ENCODE peak calls at places on chromosome 13, in ten cellular contexts. One of them, this sample, is unnamed.

GRCh38 chr13:101202590-101202989 is 213.7 kb downstream of the NALCN start:
- DNase-seq in SW 1271: no peak
- DNase-seq in A549: peak; percentile 2
- DNase-seq in naive thymus-derived CD4-positive, alpha-beta T cell: no peak
- DNase-seq in stimulated activated CD4-positive, alpha-beta T cell treated with anti-CD3 and anti-CD28 coated beads, Interleukin-2, amount 100 ng/mL, for 48 hours: no peak
- DNase-seq in dermis blood vessel endothelial cell: no peak
- DNase-seq in activated T-cell treated with anti-CD3 and anti-CD28 coated beads for 4 hours: no peak
- DNase-seq in NCI-H146: no peak
- DNase-seq in caudate nucleus: no peak
- DNase-seq in dorsolateral prefrontal cortex: no peak
- DNase-seq in this sample: no peak

GRCh38 chr13:112329376-112329775 is 46.8 kb upstream of the SPACA7 start:
- DNase-seq in SW 1271: no peak
- DNase-seq in A549: no peak
- DNase-seq in naive thymus-derived CD4-positive, alpha-beta T cell: no peak
- DNase-seq in stimulated activated CD4-positive, alpha-beta T cell treated with anti-CD3 and anti-CD28 coated beads, Interleukin-2, amount 100 ng/mL, for 48 hours: no peak
- DNase-seq in dermis blood vessel endothelial cell: no peak
- DNase-seq in activated T-cell treated with anti-CD3 and anti-CD28 coated beads for 4 hours: no peak
- DNase-seq in NCI-H146: no peak
- DNase-seq in caudate nucleus: no peak
- DNase-seq in dorsolateral prefrontal cortex: no peak
- DNase-seq in this sample: no peak

GRCh38 chr13:109744512-109745051 is 41.8 kb downstream of the IRS2 start:
- DNase-seq in SW 1271: no peak
- DNase-seq in A549: no peak
- DNase-seq in naive thymus-derived CD4-positive, alpha-beta T cell: no peak
- DNase-seq in stimulated activated CD4-positive, alpha-beta T cell treated with anti-CD3 and anti-CD28 coated beads, Interleukin-2, amount 100 ng/mL, for 48 hours: no peak
- DNase-seq in dermis blood vessel endothelial cell: peak; percentile 5
- DNase-seq in activated T-cell treated with anti-CD3 and anti-CD28 coated beads for 4 hours: no peak
- DNase-seq in NCI-H146: no peak
- DNase-seq in caudate nucleus: no peak
- DNase-seq in dorsolateral prefrontal cortex: no peak
- DNase-seq in this sample: no peak

GRCh38 chr13:111955412-111955769 is 111.6 kb upstream of the SOX1 start:
- DNase-seq in SW 1271: no peak
- DNase-seq in A549: no peak
- DNase-seq in naive thymus-derived CD4-positive, alpha-beta T cell: no peak
- DNase-seq in stimulated activated CD4-positive, alpha-beta T cell treated with anti-CD3 and anti-CD28 coated beads, Interleukin-2, amount 100 ng/mL, for 48 hours: no peak
- DNase-seq in dermis blood vessel endothelial cell: no peak
- DNase-seq in activated T-cell treated with anti-CD3 and anti-CD28 coated beads for 4 hours: no peak
- DNase-seq in NCI-H146: peak; percentile 87
- DNase-seq in caudate nucleus: no peak
- DNase-seq in dorsolateral prefrontal cortex: no peak
- DNase-seq in this sample: no peak

GRCh38 chr13:66748712-66749111 is 481.4 kb downstream of the PCDH9 start:
- DNase-seq in SW 1271: no peak
- DNase-seq in A549: no peak
- DNase-seq in naive thymus-derived CD4-positive, alpha-beta T cell: no peak
- DNase-seq in stimulated activated CD4-positive, alpha-beta T cell treated with anti-CD3 and anti-CD28 coated beads, Interleukin-2, amount 100 ng/mL, for 48 hours: no peak
- DNase-seq in dermis blood vessel endothelial cell: no peak
- DNase-seq in activated T-cell treated with anti-CD3 and anti-CD28 coated beads for 4 hours: no peak
- DNase-seq in NCI-H146: no peak
- DNase-seq in caudate nucleus: no peak
- DNase-seq in dorsolateral prefrontal cortex: no peak
- DNase-seq in this sample: no peak

GRCh38 chr13:112885782-112886268 is 83.2 kb upstream of the MCF2L start:
- DNase-seq in SW 1271: no peak
- DNase-seq in A549: peak; percentile 61
- DNase-seq in naive thymus-derived CD4-positive, alpha-beta T cell: no peak
- DNase-seq in stimulated activated CD4-positive, alpha-beta T cell treated with anti-CD3 and anti-CD28 coated beads, Interleukin-2, amount 100 ng/mL, for 48 hours: no peak
- DNase-seq in dermis blood vessel endothelial cell: peak; percentile 87
- DNase-seq in activated T-cell treated with anti-CD3 and anti-CD28 coated beads for 4 hours: no peak
- DNase-seq in NCI-H146: peak; percentile 98
- DNase-seq in caudate nucleus: no peak
- DNase-seq in dorsolateral prefrontal cortex: no peak
- DNase-seq in this sample: no peak

GRCh38 chr13:20702945-20703784 is at the start of gene IL17D:
- DNase-seq in SW 1271: no peak
- DNase-seq in A549: no peak
- DNase-seq in naive thymus-derived CD4-positive, alpha-beta T cell: peak; percentile 34
- DNase-seq in stimulated activated CD4-positive, alpha-beta T cell treated with anti-CD3 and anti-CD28 coated beads, Interleukin-2, amount 100 ng/mL, for 48 hours: no peak
- DNase-seq in dermis blood vessel endothelial cell: peak; percentile 47
- DNase-seq in activated T-cell treated with anti-CD3 and anti-CD28 coated beads for 4 hours: peak; percentile 25
- DNase-seq in NCI-H146: peak; percentile 41
- DNase-seq in caudate nucleus: peak; percentile 53
- DNase-seq in dorsolateral prefrontal cortex: no peak
- DNase-seq in this sample: no peak

GRCh38 chr13:45500492-45501174 is 35.9 kb downstream of the COG3 start:
- DNase-seq in SW 1271: peak; percentile 45
- DNase-seq in A549: no peak
- DNase-seq in naive thymus-derived CD4-positive, alpha-beta T cell: no peak
- DNase-seq in stimulated activated CD4-positive, alpha-beta T cell treated with anti-CD3 and anti-CD28 coated beads, Interleukin-2, amount 100 ng/mL, for 48 hours: no peak
- DNase-seq in dermis blood vessel endothelial cell: peak; percentile 60
- DNase-seq in activated T-cell treated with anti-CD3 and anti-CD28 coated beads for 4 hours: no peak
- DNase-seq in NCI-H146: no peak
- DNase-seq in caudate nucleus: no peak
- DNase-seq in dorsolateral prefrontal cortex: no peak
- DNase-seq in this sample: no peak

GRCh38 chr13:74778946-74779345 is 644.7 kb upstream of the KLF12 start:
- DNase-seq in SW 1271: no peak
- DNase-seq in A549: no peak
- DNase-seq in naive thymus-derived CD4-positive, alpha-beta T cell: no peak
- DNase-seq in stimulated activated CD4-positive, alpha-beta T cell treated with anti-CD3 and anti-CD28 coated beads, Interleukin-2, amount 100 ng/mL, for 48 hours: no peak
- DNase-seq in dermis blood vessel endothelial cell: no peak
- DNase-seq in activated T-cell treated with anti-CD3 and anti-CD28 coated beads for 4 hours: no peak
- DNase-seq in NCI-H146: no peak
- DNase-seq in caudate nucleus: no peak
- DNase-seq in dorsolateral prefrontal cortex: no peak
- DNase-seq in this sample: no peak

GRCh38 chr13:75635621-75636338 is at the start of gene LMO7:
- DNase-seq in SW 1271: no peak
- DNase-seq in A549: peak; percentile 25
- DNase-seq in naive thymus-derived CD4-positive, alpha-beta T cell: peak; percentile 43
- DNase-seq in stimulated activated CD4-positive, alpha-beta T cell treated with anti-CD3 and anti-CD28 coated beads, Interleukin-2, amount 100 ng/mL, for 48 hours: peak; percentile 8
- DNase-seq in dermis blood vessel endothelial cell: peak; percentile 28
- DNase-seq in activated T-cell treated with anti-CD3 and anti-CD28 coated beads for 4 hours: peak; percentile 25
- DNase-seq in NCI-H146: peak; percentile 83
- DNase-seq in caudate nucleus: no peak
- DNase-seq in dorsolateral prefrontal cortex: peak; percentile 12
- DNase-seq in this sample: no peak

GRCh38 chr13:42847891-42848663 is 66.7 kb downstream of the FAM216B start:
- DNase-seq in SW 1271: no peak
- DNase-seq in A549: no peak
- DNase-seq in naive thymus-derived CD4-positive, alpha-beta T cell: no peak
- DNase-seq in stimulated activated CD4-positive, alpha-beta T cell treated with anti-CD3 and anti-CD28 coated beads, Interleukin-2, amount 100 ng/mL, for 48 hours: no peak
- DNase-seq in dermis blood vessel endothelial cell: no peak
- DNase-seq in activated T-cell treated with anti-CD3 and anti-CD28 coated beads for 4 hours: no peak
- DNase-seq in NCI-H146: no peak
- DNase-seq in caudate nucleus: no peak
- DNase-seq in dorsolateral prefrontal cortex: no peak
- DNase-seq in this sample: no peak

GRCh38 chr13:97749174-97749573 is 204.3 kb upstream of the IPO5 start:
- DNase-seq in SW 1271: no peak
- DNase-seq in A549: peak; percentile 50
- DNase-seq in naive thymus-derived CD4-positive, alpha-beta T cell: no peak
- DNase-seq in stimulated activated CD4-positive, alpha-beta T cell treated with anti-CD3 and anti-CD28 coated beads, Interleukin-2, amount 100 ng/mL, for 48 hours: no peak
- DNase-seq in dermis blood vessel endothelial cell: peak; percentile 42
- DNase-seq in activated T-cell treated with anti-CD3 and anti-CD28 coated beads for 4 hours: no peak
- DNase-seq in NCI-H146: no peak
- DNase-seq in caudate nucleus: no peak
- DNase-seq in dorsolateral prefrontal cortex: no peak
- DNase-seq in this sample: no peak

GRCh38 chr13:112671359-112671758 is 18.5 kb upstream of the ATP11A start:
- DNase-seq in SW 1271: no peak
- DNase-seq in A549: no peak
- DNase-seq in naive thymus-derived CD4-positive, alpha-beta T cell: no peak
- DNase-seq in stimulated activated CD4-positive, alpha-beta T cell treated with anti-CD3 and anti-CD28 coated beads, Interleukin-2, amount 100 ng/mL, for 48 hours: no peak
- DNase-seq in dermis blood vessel endothelial cell: no peak
- DNase-seq in activated T-cell treated with anti-CD3 and anti-CD28 coated beads for 4 hours: no peak
- DNase-seq in NCI-H146: no peak
- DNase-seq in caudate nucleus: no peak
- DNase-seq in dorsolateral prefrontal cortex: no peak
- DNase-seq in this sample: no peak

GRCh38 chr13:111345682-111346081 is 25.2 kb downstream of the TEX29 start:
- DNase-seq in SW 1271: no peak
- DNase-seq in A549: no peak
- DNase-seq in naive thymus-derived CD4-positive, alpha-beta T cell: no peak
- DNase-seq in stimulated activated CD4-positive, alpha-beta T cell treated with anti-CD3 and anti-CD28 coated beads, Interleukin-2, amount 100 ng/mL, for 48 hours: no peak
- DNase-seq in dermis blood vessel endothelial cell: no peak
- DNase-seq in activated T-cell treated with anti-CD3 and anti-CD28 coated beads for 4 hours: no peak
- DNase-seq in NCI-H146: no peak
- DNase-seq in caudate nucleus: no peak
- DNase-seq in dorsolateral prefrontal cortex: no peak
- DNase-seq in this sample: no peak

GRCh38 chr13:110557610-110558305 is 3.8 kb downstream of the RAB20 start:
- DNase-seq in SW 1271: no peak
- DNase-seq in A549: no peak
- DNase-seq in naive thymus-derived CD4-positive, alpha-beta T cell: no peak
- DNase-seq in stimulated activated CD4-positive, alpha-beta T cell treated with anti-CD3 and anti-CD28 coated beads, Interleukin-2, amount 100 ng/mL, for 48 hours: no peak
- DNase-seq in dermis blood vessel endothelial cell: no peak
- DNase-seq in activated T-cell treated with anti-CD3 and anti-CD28 coated beads for 4 hours: no peak
- DNase-seq in NCI-H146: no peak
- DNase-seq in caudate nucleus: no peak
- DNase-seq in dorsolateral prefrontal cortex: no peak
- DNase-seq in this sample: no peak

GRCh38 chr13:31818236-31818635 is 78.9 kb downstream of the RXFP2 start:
- DNase-seq in SW 1271: no peak
- DNase-seq in A549: no peak
- DNase-seq in naive thymus-derived CD4-positive, alpha-beta T cell: no peak
- DNase-seq in stimulated activated CD4-positive, alpha-beta T cell treated with anti-CD3 and anti-CD28 coated beads, Interleukin-2, amount 100 ng/mL, for 48 hours: no peak
- DNase-seq in dermis blood vessel endothelial cell: no peak
- DNase-seq in activated T-cell treated with anti-CD3 and anti-CD28 coated beads for 4 hours: no peak
- DNase-seq in NCI-H146: no peak
- DNase-seq in caudate nucleus: no peak
- DNase-seq in dorsolateral prefrontal cortex: no peak
- DNase-seq in this sample: no peak

GRCh38 chr13:108283110-108283509 is 13.6 kb downstream of the TNFSF13B start:
- DNase-seq in SW 1271: no peak
- DNase-seq in A549: no peak
- DNase-seq in naive thymus-derived CD4-positive, alpha-beta T cell: no peak
- DNase-seq in stimulated activated CD4-positive, alpha-beta T cell treated with anti-CD3 and anti-CD28 coated beads, Interleukin-2, amount 100 ng/mL, for 48 hours: no peak
- DNase-seq in dermis blood vessel endothelial cell: no peak
- DNase-seq in activated T-cell treated with anti-CD3 and anti-CD28 coated beads for 4 hours: no peak
- DNase-seq in NCI-H146: no peak
- DNase-seq in caudate nucleus: no peak
- DNase-seq in dorsolateral prefrontal cortex: no peak
- DNase-seq in this sample: no peak

GRCh38 chr13:110014719-110015118 is 228.3 kb upstream of the IRS2 start:
- DNase-seq in SW 1271: no peak
- DNase-seq in A549: peak; percentile 70
- DNase-seq in naive thymus-derived CD4-positive, alpha-beta T cell: no peak
- DNase-seq in stimulated activated CD4-positive, alpha-beta T cell treated with anti-CD3 and anti-CD28 coated beads, Interleukin-2, amount 100 ng/mL, for 48 hours: no peak
- DNase-seq in dermis blood vessel endothelial cell: no peak
- DNase-seq in activated T-cell treated with anti-CD3 and anti-CD28 coated beads for 4 hours: no peak
- DNase-seq in NCI-H146: peak; percentile 98
- DNase-seq in caudate nucleus: no peak
- DNase-seq in dorsolateral prefrontal cortex: no peak
- DNase-seq in this sample: no peak

GRCh38 chr13:19888799-19889198 is 25.4 kb upstream of the ZMYM5 start:
- DNase-seq in SW 1271: no peak
- DNase-seq in A549: no peak
- DNase-seq in naive thymus-derived CD4-positive, alpha-beta T cell: peak; percentile 33
- DNase-seq in stimulated activated CD4-positive, alpha-beta T cell treated with anti-CD3 and anti-CD28 coated beads, Interleukin-2, amount 100 ng/mL, for 48 hours: no peak
- DNase-seq in dermis blood vessel endothelial cell: peak; percentile 31
- DNase-seq in activated T-cell treated with anti-CD3 and anti-CD28 coated beads for 4 hours: no peak
- DNase-seq in NCI-H146: no peak
- DNase-seq in caudate nucleus: no peak
- DNase-seq in dorsolateral prefrontal cortex: no peak
- DNase-seq in this sample: no peak

GRCh38 chr13:51542358-51542972 is 41.8 kb upstream of the WDFY2 start:
- DNase-seq in SW 1271: no peak
- DNase-seq in A549: peak; percentile 33
- DNase-seq in naive thymus-derived CD4-positive, alpha-beta T cell: no peak
- DNase-seq in stimulated activated CD4-positive, alpha-beta T cell treated with anti-CD3 and anti-CD28 coated beads, Interleukin-2, amount 100 ng/mL, for 48 hours: no peak
- DNase-seq in dermis blood vessel endothelial cell: no peak
- DNase-seq in activated T-cell treated with anti-CD3 and anti-CD28 coated beads for 4 hours: no peak
- DNase-seq in NCI-H146: no peak
- DNase-seq in caudate nucleus: no peak
- DNase-seq in dorsolateral prefrontal cortex: no peak
- DNase-seq in this sample: no peak

GRCh38 chr13:110524484-110525254 is 36.9 kb downstream of the RAB20 start:
- DNase-seq in SW 1271: no peak
- DNase-seq in A549: no peak
- DNase-seq in naive thymus-derived CD4-positive, alpha-beta T cell: no peak
- DNase-seq in stimulated activated CD4-positive, alpha-beta T cell treated with anti-CD3 and anti-CD28 coated beads, Interleukin-2, amount 100 ng/mL, for 48 hours: no peak
- DNase-seq in dermis blood vessel endothelial cell: no peak
- DNase-seq in activated T-cell treated with anti-CD3 and anti-CD28 coated beads for 4 hours: no peak
- DNase-seq in NCI-H146: peak; percentile 96
- DNase-seq in caudate nucleus: no peak
- DNase-seq in dorsolateral prefrontal cortex: no peak
- DNase-seq in this sample: no peak

GRCh38 chr13:27997904-27998522 is 9.5 kb upstream of the URAD start:
- DNase-seq in SW 1271: no peak
- DNase-seq in A549: peak; percentile 59
- DNase-seq in naive thymus-derived CD4-positive, alpha-beta T cell: peak; percentile 18
- DNase-seq in stimulated activated CD4-positive, alpha-beta T cell treated with anti-CD3 and anti-CD28 coated beads, Interleukin-2, amount 100 ng/mL, for 48 hours: no peak
- DNase-seq in dermis blood vessel endothelial cell: peak; percentile 40
- DNase-seq in activated T-cell treated with anti-CD3 and anti-CD28 coated beads for 4 hours: no peak
- DNase-seq in NCI-H146: peak; percentile 16
- DNase-seq in caudate nucleus: no peak
- DNase-seq in dorsolateral prefrontal cortex: no peak
- DNase-seq in this sample: no peak

GRCh38 chr13:42612021-42612765 is 38.2 kb downstream of the TNFSF11 start:
- DNase-seq in SW 1271: no peak
- DNase-seq in A549: no peak
- DNase-seq in naive thymus-derived CD4-positive, alpha-beta T cell: no peak
- DNase-seq in stimulated activated CD4-positive, alpha-beta T cell treated with anti-CD3 and anti-CD28 coated beads, Interleukin-2, amount 100 ng/mL, for 48 hours: no peak
- DNase-seq in dermis blood vessel endothelial cell: no peak
- DNase-seq in activated T-cell treated with anti-CD3 and anti-CD28 coated beads for 4 hours: no peak
- DNase-seq in NCI-H146: peak; percentile 33
- DNase-seq in caudate nucleus: no peak
- DNase-seq in dorsolateral prefrontal cortex: no peak
- DNase-seq in this sample: peak; percentile 2

GRCh38 chr13:97562962-97563361 is 129.0 kb downstream of the RAP2A start:
- DNase-seq in SW 1271: no peak
- DNase-seq in A549: no peak
- DNase-seq in naive thymus-derived CD4-positive, alpha-beta T cell: no peak
- DNase-seq in stimulated activated CD4-positive, alpha-beta T cell treated with anti-CD3 and anti-CD28 coated beads, Interleukin-2, amount 100 ng/mL, for 48 hours: no peak
- DNase-seq in dermis blood vessel endothelial cell: no peak
- DNase-seq in activated T-cell treated with anti-CD3 and anti-CD28 coated beads for 4 hours: no peak
- DNase-seq in NCI-H146: no peak
- DNase-seq in caudate nucleus: no peak
- DNase-seq in dorsolateral prefrontal cortex: no peak
- DNase-seq in this sample: no peak

GRCh38 chr13:22061371-22061805 is 390.5 kb downstream of the FGF9 start:
- DNase-seq in SW 1271: no peak
- DNase-seq in A549: no peak
- DNase-seq in naive thymus-derived CD4-positive, alpha-beta T cell: peak; percentile 74
- DNase-seq in stimulated activated CD4-positive, alpha-beta T cell treated with anti-CD3 and anti-CD28 coated beads, Interleukin-2, amount 100 ng/mL, for 48 hours: peak; percentile 35
- DNase-seq in dermis blood vessel endothelial cell: no peak
- DNase-seq in activated T-cell treated with anti-CD3 and anti-CD28 coated beads for 4 hours: peak; percentile 55
- DNase-seq in NCI-H146: no peak
- DNase-seq in caudate nucleus: no peak
- DNase-seq in dorsolateral prefrontal cortex: peak; percentile 39
- DNase-seq in this sample: no peak

GRCh38 chr13:106424805-106425204 is 110.7 kb downstream of the EFNB2 start:
- DNase-seq in SW 1271: no peak
- DNase-seq in A549: no peak
- DNase-seq in naive thymus-derived CD4-positive, alpha-beta T cell: no peak
- DNase-seq in stimulated activated CD4-positive, alpha-beta T cell treated with anti-CD3 and anti-CD28 coated beads, Interleukin-2, amount 100 ng/mL, for 48 hours: no peak
- DNase-seq in dermis blood vessel endothelial cell: no peak
- DNase-seq in activated T-cell treated with anti-CD3 and anti-CD28 coated beads for 4 hours: no peak
- DNase-seq in NCI-H146: no peak
- DNase-seq in caudate nucleus: no peak
- DNase-seq in dorsolateral prefrontal cortex: no peak
- DNase-seq in this sample: no peak

GRCh38 chr13:91058066-91058465 is 289.4 kb upstream of the MIR17HG start:
- DNase-seq in SW 1271: no peak
- DNase-seq in A549: peak; percentile 5
- DNase-seq in naive thymus-derived CD4-positive, alpha-beta T cell: no peak
- DNase-seq in stimulated activated CD4-positive, alpha-beta T cell treated with anti-CD3 and anti-CD28 coated beads, Interleukin-2, amount 100 ng/mL, for 48 hours: no peak
- DNase-seq in dermis blood vessel endothelial cell: no peak
- DNase-seq in activated T-cell treated with anti-CD3 and anti-CD28 coated beads for 4 hours: no peak
- DNase-seq in NCI-H146: no peak
- DNase-seq in caudate nucleus: no peak
- DNase-seq in dorsolateral prefrontal cortex: no peak
- DNase-seq in this sample: no peak

GRCh38 chr13:94344126-94344863 is 135.2 kb downstream of the DCT start:
- DNase-seq in SW 1271: no peak
- DNase-seq in A549: no peak
- DNase-seq in naive thymus-derived CD4-positive, alpha-beta T cell: no peak
- DNase-seq in stimulated activated CD4-positive, alpha-beta T cell treated with anti-CD3 and anti-CD28 coated beads, Interleukin-2, amount 100 ng/mL, for 48 hours: no peak
- DNase-seq in dermis blood vessel endothelial cell: no peak
- DNase-seq in activated T-cell treated with anti-CD3 and anti-CD28 coated beads for 4 hours: no peak
- DNase-seq in NCI-H146: peak; percentile 47
- DNase-seq in caudate nucleus: no peak
- DNase-seq in dorsolateral prefrontal cortex: no peak
- DNase-seq in this sample: no peak